ENCODE peak calls at places on chromosomes 16 and 17, in ten cellular contexts. D is tibial artery; T is astrocyte of the cerebellum; V is mammary epithelial cell; E is GM12865; W is HCT116; S is glutamatergic neuron; I is thoracic aorta; A is heart right ventricle; Y is CD4-positive, alpha-beta T cell. P is an unnamed sample.

GRCh38 chr17:79845601-79845949 is 6.3 kb upstream of the CBX4 start:
- DNase-seq in D (peak), T (no peak), V (no peak), E (no peak), W (no peak), S (no peak), I (no peak), A (no peak), Y (no peak), P (no peak)

GRCh38 chr17:51850206-51850605 is 308.3 kb downstream of the CA10 start:
- DNase-seq in D (no peak), T (no peak), V (no peak), E (peak), W (no peak), S (no peak), I (no peak), A (no peak), Y (no peak), P (no peak)

GRCh38 chr16:87206646-87207451 is 110.3 kb downstream of the C16orf95 start:
- DNase-seq in D (peak), T (no peak), V (peak), E (no peak), W (peak), S (no peak), I (no peak), A (no peak), Y (no peak), P (no peak)

GRCh38 chr16:3143598-3144330 is 8.9 kb downstream of the ZNF213 start:
- DNase-seq in D (no peak), T (no peak), V (no peak), E (no peak), W (no peak), S (peak), I (no peak), A (peak), Y (no peak), P (no peak)

GRCh38 chr17:65896889-65897288 is 295.0 kb downstream of the CEP112 start:
- DNase-seq in D (no peak), T (no peak), V (no peak), E (no peak), W (no peak), S (no peak), I (no peak), A (no peak), Y (no peak), P (no peak)

GRCh38 chr16:65525743-65526142 is 403.9 kb upstream of the CDH11 start:
- DNase-seq in D (no peak), T (no peak), V (no peak), E (no peak), W (no peak), S (no peak), I (no peak), A (no peak), Y (no peak), P (no peak)

GRCh38 chr16:57889522-57889921 is 81.4 kb downstream of the CNGB1 start:
- DNase-seq in D (no peak), T (no peak), V (no peak), E (no peak), W (no peak), S (no peak), I (no peak), A (no peak), Y (no peak), P (no peak)

GRCh38 chr16:7351572-7351971 is 18.9 kb downstream of the RBFOX1 start:
- DNase-seq in D (no peak), T (no peak), V (no peak), E (no peak), W (no peak), S (no peak), I (no peak), A (no peak), Y (no peak), P (no peak)

GRCh38 chr17:75191584-75191983 is 8.8 kb upstream of the SUMO2 start:
- DNase-seq in D (no peak), T (no peak), V (no peak), E (no peak), W (no peak), S (no peak), I (no peak), A (no peak), Y (no peak), P (no peak)

GRCh38 chr17:65042911-65043310 is 13.6 kb downstream of the GNA13 start:
- DNase-seq in D (no peak), T (no peak), V (no peak), E (peak), W (no peak), S (no peak), I (no peak), A (no peak), Y (no peak), P (no peak)

GRCh38 chr17:74339537-74340195 is 13.6 kb downstream of the KIF19 start:
- DNase-seq in D (no peak), T (no peak), V (no peak), E (no peak), W (no peak), S (no peak), I (no peak), A (no peak), Y (no peak), P (no peak)

DNA sequence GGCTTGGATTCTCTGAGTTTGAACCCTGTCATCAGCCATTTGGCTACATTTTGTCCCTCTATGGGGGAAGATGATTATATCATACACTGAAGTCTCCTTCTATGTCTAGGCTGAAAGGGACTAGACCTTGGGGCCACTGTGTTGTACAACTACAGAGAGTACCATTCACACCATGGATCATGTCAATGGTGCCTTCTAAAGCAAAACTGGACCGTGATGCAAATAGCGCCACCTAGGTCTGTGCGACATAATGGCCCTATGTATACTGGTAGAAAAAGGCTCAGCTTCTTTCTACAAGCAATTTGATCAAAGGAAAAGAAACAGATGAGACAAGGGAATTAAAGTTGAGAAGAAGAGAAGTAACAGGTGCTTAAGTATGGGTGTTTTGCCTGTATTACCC is 100.7 kb downstream of the LYRM1 start:
- DNase-seq in D (no peak), T (no peak), V (no peak), E (peak), W (peak), S (peak), I (no peak), A (no peak), Y (no peak), P (no peak)
- TF ChIP-seq CTCF in D (peak), T (peak), V (peak), E (peak), W (peak), S (no peak), I (no peak), A (peak), Y (no peak), P (no peak)

GRCh38 chr17:61444075-61444474 is 8.1 kb upstream of the TBX4 start:
- DNase-seq in D (no peak), T (no peak), V (no peak), E (no peak), W (no peak), S (no peak), I (no peak), A (no peak), Y (no peak), P (no peak)

GRCh38 chr17:61442878-61443474 is 9.2 kb upstream of the TBX4 start:
- DNase-seq in D (no peak), T (no peak), V (no peak), E (no peak), W (no peak), S (no peak), I (no peak), A (no peak), Y (no peak), P (no peak)

GRCh38 chr17:61447358-61447757 is 4.9 kb upstream of the TBX4 start:
- DNase-seq in D (no peak), T (no peak), V (no peak), E (no peak), W (no peak), S (no peak), I (no peak), A (no peak), Y (no peak), P (no peak)

GRCh38 chr17:61443475-61443882 is 8.7 kb upstream of the TBX4 start:
- DNase-seq in D (no peak), T (no peak), V (no peak), E (no peak), W (no peak), S (no peak), I (no peak), A (no peak), Y (no peak), P (no peak)

GRCh38 chr17:61444831-61445230 is 7.4 kb upstream of the TBX4 start:
- DNase-seq in D (no peak), T (no peak), V (no peak), E (no peak), W (no peak), S (no peak), I (no peak), A (no peak), Y (no peak), P (no peak)
- TF ChIP-seq CTCF in D (no peak), T (no peak), V (no peak), E (no peak), W (no peak), S (no peak), I (no peak), A (no peak), Y (no peak), P (no peak)

DNA sequence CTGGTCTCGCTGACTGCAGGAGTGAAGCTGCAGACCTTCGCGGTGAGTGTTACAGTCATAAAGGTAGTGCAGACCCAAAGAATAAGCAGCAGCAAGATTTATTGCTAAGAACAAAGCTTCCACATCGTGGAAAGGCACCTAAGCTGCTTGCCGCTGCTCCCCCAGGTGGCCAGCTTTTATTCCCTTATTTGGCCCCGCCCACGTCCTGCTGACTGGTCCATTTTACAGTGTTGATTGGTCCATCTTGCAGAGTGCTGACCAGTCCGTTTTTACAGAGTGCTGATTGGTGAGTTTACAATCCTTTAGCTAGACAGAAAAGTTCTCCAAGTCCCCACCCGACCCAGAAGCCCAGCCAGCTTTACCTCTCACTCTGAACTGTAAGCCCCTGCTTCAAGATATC is 227.8 kb downstream of the ABCC12 start:
- DNase-seq in D (no peak), T (no peak), V (no peak), E (peak), W (peak), S (no peak), I (no peak), A (no peak), Y (no peak), P (no peak)
- TF ChIP-seq CTCF in D (no peak), T (no peak), V (no peak), E (no peak), W (peak), S (no peak), I (no peak), A (no peak), Y (no peak), P (no peak)

DNA sequence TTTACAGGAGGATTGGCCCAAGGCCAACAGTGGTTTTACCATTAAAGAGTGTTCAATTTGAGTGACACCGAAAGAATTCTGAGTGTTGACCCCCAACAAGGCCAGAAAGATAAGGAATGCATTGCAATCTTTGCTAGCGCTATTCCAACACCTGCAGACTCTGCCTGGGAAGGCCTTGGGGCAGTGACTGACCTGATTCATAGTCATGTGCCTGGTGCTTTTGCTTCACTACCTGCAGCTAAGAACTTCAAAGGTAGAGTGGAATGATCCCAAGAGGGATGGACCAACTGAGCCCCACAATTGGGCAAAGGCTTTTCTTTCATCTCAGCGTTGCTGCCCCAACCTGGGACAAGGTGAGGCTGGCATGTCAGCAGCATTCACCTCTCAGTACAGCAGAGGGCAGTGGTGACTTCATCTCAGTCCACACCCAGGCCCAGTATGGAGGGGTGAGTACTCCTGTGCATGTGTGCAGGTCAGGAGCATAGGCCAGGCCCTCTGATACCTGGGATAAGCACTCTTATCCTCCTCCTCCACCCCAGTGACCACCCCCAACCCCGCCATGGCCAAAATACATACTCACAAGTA is 149.6 kb upstream of the GNAO1 start:
- DNase-seq in D (no peak), T (no peak), V (peak), E (peak), W (peak), S (peak), I (no peak), A (peak), Y (peak), P (no peak)
- TF ChIP-seq CTCF in D (peak), T (no peak), V (peak), E (peak), W (peak), S (peak), I (peak), A (peak), Y (peak), P (no peak)

GRCh38 chr16:588889-589657 is 793 bp upstream of the RAB40C start:
- DNase-seq in D (peak), T (peak), V (peak), E (peak), W (peak), S (peak), I (peak), A (peak), Y (peak), P (peak)

GRCh38 chr16:589658-590159 is at the start of gene RAB40C:
- DNase-seq in D (peak), T (peak), V (peak), E (peak), W (peak), S (peak), I (peak), A (peak), Y (peak), P (peak)

GRCh38 chr16:591892-592517 is 2.1 kb downstream of the RAB40C start:
- DNase-seq in D (no peak), T (no peak), V (no peak), E (no peak), W (no peak), S (no peak), I (no peak), A (no peak), Y (no peak), P (no peak)

GRCh38 chr16:590875-591200 is 972 bp downstream of the RAB40C start:
- DNase-seq in D (no peak), T (no peak), V (no peak), E (no peak), W (no peak), S (no peak), I (no peak), A (no peak), Y (no peak), P (no peak)

GRCh38 chr16:590165-590874 is 454 bp downstream of the RAB40C start:
- DNase-seq in D (no peak), T (no peak), V (peak), E (no peak), W (no peak), S (peak), I (no peak), A (no peak), Y (no peak), P (no peak)
- TF ChIP-seq CTCF in D (no peak), T (no peak), V (no peak), E (no peak), W (no peak), S (no peak), I (no peak), A (no peak), Y (no peak), P (no peak)

GRCh38 chr17:32461498-32461852 is 17.2 kb downstream of the PSMD11 start:
- DNase-seq in D (no peak), T (no peak), V (no peak), E (no peak), W (no peak), S (no peak), I (no peak), A (no peak), Y (no peak), P (no peak)
- TF ChIP-seq CTCF in D (no peak), T (no peak), V (no peak), E (no peak), W (no peak), S (no peak), I (no peak), A (no peak), Y (no peak), P (no peak)

GRCh38 chr16:30651124-30652004 is 604 bp downstream of the PRR14 start:
- DNase-seq in D (peak), T (no peak), V (peak), E (peak), W (no peak), S (peak), I (no peak), A (peak), Y (peak), P (peak)

GRCh38 chr16:30652718-30653117 is 2.0 kb downstream of the PRR14 start:
- DNase-seq in D (no peak), T (no peak), V (no peak), E (no peak), W (no peak), S (no peak), I (no peak), A (no peak), Y (no peak), P (no peak)

GRCh38 chr16:30652005-30652296 is 1.2 kb downstream of the PRR14 start:
- DNase-seq in D (no peak), T (no peak), V (no peak), E (no peak), W (no peak), S (no peak), I (no peak), A (no peak), Y (no peak), P (no peak)

GRCh38 chr16:30649725-30650368 is 913 bp upstream of the PRR14 start:
- DNase-seq in D (peak), T (no peak), V (no peak), E (no peak), W (no peak), S (no peak), I (no peak), A (no peak), Y (no peak), P (no peak)

GRCh38 chr16:30650369-30651123 is at the start of gene PRR14:
- DNase-seq in D (peak), T (peak), V (peak), E (peak), W (peak), S (peak), I (peak), A (peak), Y (peak), P (peak)
- TF ChIP-seq CTCF in D (peak), T (peak), V (no peak), E (no peak), W (no peak), S (peak), I (peak), A (peak), Y (no peak), P (no peak)

DNA sequence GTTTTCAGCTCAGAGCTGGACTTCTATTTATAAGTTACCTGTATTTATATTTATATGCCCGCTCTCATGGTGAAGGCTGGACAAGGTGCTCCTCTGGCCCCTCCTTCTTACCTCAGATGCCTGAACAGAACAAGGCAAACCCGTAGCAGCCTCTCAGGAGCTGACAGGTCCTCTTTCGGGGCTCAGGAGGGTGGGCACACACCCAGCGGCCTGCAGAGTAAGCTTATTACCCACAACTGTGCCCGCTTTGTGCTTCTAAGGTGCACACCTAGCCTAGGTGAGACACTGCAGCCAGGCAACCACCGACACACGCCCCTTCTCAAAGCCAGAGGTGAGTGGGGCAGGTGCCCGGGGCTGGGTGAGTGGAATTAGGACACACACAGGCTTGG is 5.3 kb downstream of the NKIRAS2 start:
- DNase-seq in D (no peak), T (no peak), V (no peak), E (no peak), W (no peak), S (no peak), I (no peak), A (no peak), Y (no peak), P (no peak)
- TF ChIP-seq CTCF in D (no peak), T (no peak), V (no peak), E (no peak), W (no peak), S (peak), I (peak), A (no peak), Y (peak), P (no peak)

DNA sequence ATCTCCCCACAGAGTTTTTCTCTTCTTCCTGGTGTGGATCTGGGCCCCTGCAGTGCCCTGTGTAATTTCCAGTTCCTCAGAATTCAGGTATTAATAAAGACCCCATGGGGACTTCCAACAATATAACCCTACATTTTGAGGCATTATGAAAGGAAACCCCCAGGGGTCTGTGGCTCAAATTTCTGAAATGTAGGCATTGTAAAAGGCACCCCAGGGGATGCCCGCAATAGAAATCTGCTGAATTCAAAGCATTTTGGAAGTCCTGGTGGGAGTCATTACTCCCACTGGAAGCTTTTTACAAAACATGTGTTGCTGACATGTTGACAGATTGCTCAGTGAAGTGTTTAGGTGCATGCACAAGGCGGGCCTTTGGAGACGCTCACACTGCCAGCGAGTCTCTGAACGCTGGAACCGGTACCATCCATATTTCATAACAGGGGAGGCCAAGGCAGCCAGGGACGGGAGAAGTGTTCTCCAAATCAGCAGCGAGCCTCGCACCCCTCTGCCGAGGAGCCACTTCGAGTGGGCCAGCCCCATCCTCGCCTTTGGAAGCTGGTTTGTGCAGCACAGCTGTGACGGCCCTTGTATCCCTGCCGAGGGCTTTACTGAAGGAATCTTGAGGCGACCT is 153.9 kb downstream of the ZNF423 start:
- DNase-seq in D (peak), T (peak), V (no peak), E (no peak), W (no peak), S (peak), I (no peak), A (peak), Y (no peak), P (peak)
- TF ChIP-seq CTCF in D (no peak), T (no peak), V (no peak), E (no peak), W (no peak), S (no peak), I (no peak), A (no peak), Y (no peak), P (no peak)